ENCODE peak calls at places on chromosomes 12 and 14, in nine cellular contexts. E is endothelial cell of umbilical vein, Y is astrocyte of the spinal cord, T is GM13977, L is fibroblast of the aortic adventitia, Z is Peyer's patch, F is colonic mucosa, X is OCI-LY7, W is chondrocyte. B is an unnamed sample.
A peak's percentile ranks its signal among the peaks of the same experiment; 100 is the strongest.

GRCh38 chr12:52056801-52057613 is 5.8 kb downstream of the NR4A1 start:
- DNase-seq in E (no peak), Y (no peak), T (no peak), L (peak; percentile 84), Z (no peak), F (no peak), X (no peak), W (peak; percentile 76), B (no peak)

GRCh38 chr12:69985656-69986055 is 160.6 kb downstream of the MYRFL start:
- DNase-seq in E (no peak), Y (no peak), T (no peak), L (no peak), Z (no peak), F (peak; percentile 52), X (peak; percentile 42), W (no peak), B (peak; percentile 38)

GRCh38 chr12:119673634-119674033 is 5.7 kb downstream of the PRKAB1 start:
- DNase-seq in E (peak; percentile 85), Y (no peak), T (no peak), L (no peak), Z (no peak), F (peak; percentile 53), X (no peak), W (no peak), B (peak; percentile 44)

GRCh38 chr12:3480744-3481143 is 10.3 kb upstream of the PRMT8 start:
- DNase-seq in E (no peak), Y (no peak), T (no peak), L (no peak), Z (no peak), F (no peak), X (no peak), W (no peak), B (no peak)

GRCh38 chr12:100716949-100717732 is 77.4 kb upstream of the ANO4 start:
- DNase-seq in E (no peak), Y (peak; percentile 7), T (no peak), L (no peak), Z (no peak), F (no peak), X (no peak), W (no peak), B (no peak)

GRCh38 chr12:107122452-107122958 is 29.2 kb upstream of the CRY1 start:
- DNase-seq in E (no peak), Y (no peak), T (no peak), L (no peak), Z (no peak), F (no peak), X (no peak), W (no peak), B (no peak)

GRCh38 chr14:53710615-53711014 is 246.0 kb downstream of the BMP4 start:
- DNase-seq in E (no peak), Y (no peak), T (no peak), L (no peak), Z (no peak), F (no peak), X (no peak), W (no peak), B (no peak)

GRCh38 chr12:53612978-53613377 is 13.2 kb downstream of the ATF7 start:
- DNase-seq in E (no peak), Y (no peak), T (peak; percentile 18), L (no peak), Z (no peak), F (no peak), X (no peak), W (no peak), B (no peak)

GRCh38 chr12:88579941-88580871 is at the start of gene KITLG:
- DNase-seq in E (peak; percentile 88), Y (peak; percentile 90), T (peak; percentile 58), L (peak; percentile 88), Z (no peak), F (peak; percentile 88), X (no peak), W (peak; percentile 91), B (peak; percentile 33)

GRCh38 chr12:51320695-51321320 is 3.2 kb downstream of the BIN2 start:
- DNase-seq in E (no peak), Y (no peak), T (no peak), L (peak; percentile 66), Z (peak; percentile 57), F (no peak), X (peak; percentile 55), W (no peak), B (no peak)

GRCh38 chr14:105092912-105093425 is 27.7 kb upstream of the GPR132 start:
- DNase-seq in E (peak; percentile 35), Y (peak; percentile 39), T (peak; percentile 87), L (peak; percentile 42), Z (peak; percentile 69), F (peak; percentile 59), X (no peak), W (peak; percentile 82), B (peak; percentile 59)

GRCh38 chr12:66861157-66861750 is 182.4 kb upstream of the GRIP1 start:
- DNase-seq in E (peak; percentile 79), Y (peak; percentile 66), T (peak; percentile 9), L (peak; percentile 66), Z (peak; percentile 45), F (peak; percentile 58), X (peak; percentile 72), W (peak; percentile 52), B (peak; percentile 76)

GRCh38 chr12:34404377-34405285 is 382.3 kb downstream of the ALG10 start:
- DNase-seq in E (no peak), Y (no peak), T (peak; percentile 1), L (no peak), Z (peak; percentile 9), F (peak; percentile 12), X (no peak), W (peak; percentile 70), B (no peak)

GRCh38 chr12:102351326-102351725 is 129.0 kb downstream of the IGF1 start:
- DNase-seq in E (no peak), Y (no peak), T (no peak), L (no peak), Z (no peak), F (no peak), X (no peak), W (no peak), B (no peak)

DNA sequence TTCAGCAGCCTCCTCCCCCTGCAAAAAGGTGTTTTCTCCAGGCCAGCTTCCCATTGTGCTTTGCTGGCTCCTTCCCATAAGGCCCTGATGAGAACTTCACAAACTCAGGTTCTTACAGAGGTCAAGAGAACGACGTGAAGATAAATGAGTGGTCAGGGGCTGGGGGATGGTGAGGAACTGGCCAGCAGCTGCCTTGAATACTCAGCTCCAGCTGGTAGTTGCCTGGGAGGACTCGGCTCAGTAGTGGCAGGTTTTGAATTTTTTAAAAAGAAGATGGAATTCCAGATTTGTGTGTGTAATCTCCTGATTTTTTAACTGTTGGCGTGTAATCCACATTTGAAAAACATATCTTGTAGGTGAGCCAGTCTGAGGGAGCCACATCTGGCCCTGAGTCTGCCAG is 5.9 kb downstream of the DDX55 start:
- DNase-seq in E (no peak), Y (no peak), T (no peak), L (no peak), Z (no peak), F (no peak), X (no peak), W (no peak), B (no peak)
- TF ChIP-seq CTCF in E (no peak), Y (no peak), T (no peak), L (no peak), Z (no peak), F (no peak), X (no peak), W (no peak), B (no peak)

GRCh38 chr12:2052861-2053674 is at the start of gene CACNA1C:
- DNase-seq in E (peak; percentile 24), Y (peak; percentile 52), T (peak; percentile 69), L (peak; percentile 62), Z (no peak), F (peak; percentile 25), X (peak; percentile 16), W (no peak), B (peak; percentile 45)
- TF ChIP-seq CTCF in E (no peak), Y (peak; percentile 35), T (no peak), L (peak; percentile 55), Z (peak; percentile 30), F (no peak), X (no peak), W (peak; percentile 69), B (no peak)

GRCh38 chr12:80763874-80764273 is 47.2 kb downstream of the MYF5 start:
- DNase-seq in E (peak; percentile 73), Y (peak; percentile 78), T (no peak), L (peak; percentile 80), Z (no peak), F (no peak), X (peak; percentile 59), W (no peak), B (peak; percentile 4)
- TF ChIP-seq CTCF in E (peak; percentile 38), Y (peak; percentile 50), T (peak; percentile 42), L (peak; percentile 60), Z (peak; percentile 36), F (peak; percentile 36), X (peak; percentile 86), W (peak; percentile 98), B (peak; percentile 28)

GRCh38 chr12:79411791-79412190 is 279.0 kb downstream of the PAWR start:
- DNase-seq in E (no peak), Y (no peak), T (no peak), L (no peak), Z (no peak), F (no peak), X (no peak), W (no peak), B (no peak)

GRCh38 chr12:79408665-79409064 is 282.1 kb downstream of the PAWR start:
- DNase-seq in E (no peak), Y (no peak), T (no peak), L (no peak), Z (no peak), F (no peak), X (no peak), W (no peak), B (no peak)

GRCh38 chr12:79406993-79407392 is 283.8 kb downstream of the PAWR start:
- DNase-seq in E (no peak), Y (no peak), T (no peak), L (no peak), Z (no peak), F (no peak), X (no peak), W (no peak), B (no peak)

GRCh38 chr12:79409562-79409961 is 281.2 kb downstream of the PAWR start:
- DNase-seq in E (peak; percentile 37), Y (peak; percentile 93), T (no peak), L (peak; percentile 90), Z (no peak), F (no peak), X (no peak), W (no peak), B (no peak)

DNA sequence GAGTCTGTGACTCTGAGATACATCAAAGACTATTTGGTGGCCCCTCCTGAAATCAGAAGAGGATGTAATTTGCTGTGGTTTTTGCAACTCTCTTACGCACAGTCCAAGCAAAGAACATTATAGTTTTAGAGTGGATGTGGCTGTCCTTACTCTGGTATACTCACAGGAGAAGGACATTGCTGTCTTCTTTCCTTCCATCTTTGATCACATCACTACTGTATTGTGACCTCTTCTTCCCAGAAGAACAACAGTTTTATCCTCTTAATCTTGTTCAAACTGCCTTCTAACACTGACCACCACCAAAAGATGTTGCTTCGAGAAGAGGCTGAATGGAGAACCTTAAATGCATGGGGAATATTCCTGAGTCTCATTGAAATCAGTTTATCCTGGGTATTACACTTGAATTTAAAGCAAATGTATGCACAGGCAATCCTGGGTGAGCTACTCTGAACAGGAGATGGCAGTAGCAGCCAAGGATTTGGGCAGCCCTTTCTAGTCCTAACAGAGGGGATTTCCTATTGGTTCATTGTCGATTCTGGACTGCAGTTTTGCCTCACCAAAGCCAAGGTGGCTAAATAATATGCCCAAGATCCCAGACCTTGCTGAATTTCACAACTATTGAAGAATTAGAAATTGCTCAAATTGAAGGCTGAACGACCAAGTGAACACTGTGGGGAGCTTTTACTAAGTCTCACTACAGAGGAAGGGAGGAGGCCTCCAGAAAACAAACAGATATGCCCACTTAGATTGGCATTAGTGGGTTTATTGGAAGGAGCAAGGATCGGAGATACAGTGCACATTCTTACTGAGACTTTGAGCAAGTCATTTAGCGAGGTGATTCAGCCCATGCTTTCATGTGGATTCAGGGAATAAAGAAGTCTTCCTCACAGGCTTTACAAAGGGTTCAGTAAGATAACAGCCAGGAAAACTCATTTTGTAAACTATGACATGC is 282.8 kb downstream of the PAWR start:
- DNase-seq in E (peak; percentile 88), Y (peak; percentile 91), T (peak; percentile 14), L (peak; percentile 94), Z (no peak), F (peak; percentile 78), X (peak; percentile 42), W (no peak), B (peak; percentile 26)
- TF ChIP-seq CTCF in E (peak; percentile 72), Y (peak; percentile 81), T (peak; percentile 67), L (peak; percentile 81), Z (peak; percentile 78), F (peak; percentile 63), X (peak; percentile 73), W (peak; percentile 95), B (no peak)